ENCODE peak calls at places on chromosomes 5 and 9, in eight cellular contexts. One of them, this sample, is unnamed.

GRCh38 chr5:61319388-61320146 is 12.5 kb upstream of the ZSWIM6 start:
- DNase-seq in uterus: no peak
- DNase-seq in AG09309: no peak
- DNase-seq in heart right ventricle: no peak
- DNase-seq in GM20000: peak; percentile 83
- DNase-seq in brain microvascular endothelial cell: no peak
- DNase-seq in epithelial cell of esophagus: no peak
- DNase-seq in colonic mucosa: peak; percentile 68
- DNase-seq in this sample: no peak

GRCh38 chr9:134544388-134545212 is 97.0 kb upstream of the COL5A1 start:
- DNase-seq in uterus: peak; percentile 50
- DNase-seq in AG09309: no peak
- DNase-seq in heart right ventricle: no peak
- DNase-seq in GM20000: no peak
- DNase-seq in brain microvascular endothelial cell: peak; percentile 67
- DNase-seq in epithelial cell of esophagus: no peak
- DNase-seq in colonic mucosa: no peak
- DNase-seq in this sample: no peak

GRCh38 chr5:65912311-65912710 is 14.1 kb upstream of the ERBIN start:
- DNase-seq in uterus: no peak
- DNase-seq in AG09309: no peak
- DNase-seq in heart right ventricle: no peak
- DNase-seq in GM20000: no peak
- DNase-seq in brain microvascular endothelial cell: no peak
- DNase-seq in epithelial cell of esophagus: no peak
- DNase-seq in colonic mucosa: no peak
- DNase-seq in this sample: no peak

GRCh38 chr5:140214831-140215230 is 39.8 kb downstream of the CYSTM1 start:
- DNase-seq in uterus: no peak
- DNase-seq in AG09309: peak; percentile 76
- DNase-seq in heart right ventricle: no peak
- DNase-seq in GM20000: no peak
- DNase-seq in brain microvascular endothelial cell: peak; percentile 62
- DNase-seq in epithelial cell of esophagus: no peak
- DNase-seq in colonic mucosa: no peak
- DNase-seq in this sample: no peak

GRCh38 chr9:109305801-109306200 is 15.1 kb downstream of the EPB41L4B start:
- DNase-seq in uterus: no peak
- DNase-seq in AG09309: no peak
- DNase-seq in heart right ventricle: no peak
- DNase-seq in GM20000: no peak
- DNase-seq in brain microvascular endothelial cell: no peak
- DNase-seq in epithelial cell of esophagus: no peak
- DNase-seq in colonic mucosa: no peak
- DNase-seq in this sample: no peak

GRCh38 chr9:132411091-132411508 is 1.1 kb downstream of the CFAP77 start:
- DNase-seq in uterus: no peak
- DNase-seq in AG09309: no peak
- DNase-seq in heart right ventricle: peak; percentile 16
- DNase-seq in GM20000: peak; percentile 82
- DNase-seq in brain microvascular endothelial cell: peak; percentile 9
- DNase-seq in epithelial cell of esophagus: peak; percentile 68
- DNase-seq in colonic mucosa: peak; percentile 53
- DNase-seq in this sample: no peak

GRCh38 chr9:89961616-89962341 is 357.0 kb downstream of the GADD45G start:
- DNase-seq in uterus: no peak
- DNase-seq in AG09309: no peak
- DNase-seq in heart right ventricle: no peak
- DNase-seq in GM20000: no peak
- DNase-seq in brain microvascular endothelial cell: peak; percentile 1
- DNase-seq in epithelial cell of esophagus: no peak
- DNase-seq in colonic mucosa: no peak
- DNase-seq in this sample: no peak

GRCh38 chr5:9358961-9359686 is 186.8 kb downstream of the SEMA5A start:
- DNase-seq in uterus: no peak
- DNase-seq in AG09309: peak; percentile 39
- DNase-seq in heart right ventricle: no peak
- DNase-seq in GM20000: no peak
- DNase-seq in brain microvascular endothelial cell: peak; percentile 72
- DNase-seq in epithelial cell of esophagus: peak; percentile 60
- DNase-seq in colonic mucosa: no peak
- DNase-seq in this sample: no peak

GRCh38 chr5:78591972-78592700 is 56.4 kb downstream of the LHFPL2 start:
- DNase-seq in uterus: no peak
- DNase-seq in AG09309: no peak
- DNase-seq in heart right ventricle: no peak
- DNase-seq in GM20000: peak; percentile 56
- DNase-seq in brain microvascular endothelial cell: no peak
- DNase-seq in epithelial cell of esophagus: no peak
- DNase-seq in colonic mucosa: no peak
- DNase-seq in this sample: no peak

GRCh38 chr9:113579270-113580040 is 115.9 kb downstream of the RGS3 start:
- DNase-seq in uterus: no peak
- DNase-seq in AG09309: no peak
- DNase-seq in heart right ventricle: no peak
- DNase-seq in GM20000: peak; percentile 64
- DNase-seq in brain microvascular endothelial cell: peak; percentile 33
- DNase-seq in epithelial cell of esophagus: no peak
- DNase-seq in colonic mucosa: no peak
- DNase-seq in this sample: no peak

GRCh38 chr9:109968332-109968657 is 188.3 kb downstream of the PALM2AKAP2 start:
- DNase-seq in uterus: no peak
- DNase-seq in AG09309: no peak
- DNase-seq in heart right ventricle: no peak
- DNase-seq in GM20000: peak; percentile 43
- DNase-seq in brain microvascular endothelial cell: no peak
- DNase-seq in epithelial cell of esophagus: no peak
- DNase-seq in colonic mucosa: no peak
- DNase-seq in this sample: no peak

GRCh38 chr5:54289769-54290168 is 20.6 kb downstream of the ARL15 start:
- DNase-seq in uterus: no peak
- DNase-seq in AG09309: no peak
- DNase-seq in heart right ventricle: no peak
- DNase-seq in GM20000: no peak
- DNase-seq in brain microvascular endothelial cell: no peak
- DNase-seq in epithelial cell of esophagus: no peak
- DNase-seq in colonic mucosa: no peak
- DNase-seq in this sample: no peak

GRCh38 chr5:158874343-158874742 is 225.4 kb downstream of the EBF1 start:
- DNase-seq in uterus: no peak
- DNase-seq in AG09309: no peak
- DNase-seq in heart right ventricle: no peak
- DNase-seq in GM20000: peak; percentile 15
- DNase-seq in brain microvascular endothelial cell: no peak
- DNase-seq in epithelial cell of esophagus: no peak
- DNase-seq in colonic mucosa: no peak
- DNase-seq in this sample: no peak

GRCh38 chr5:24110019-24110615 is 534.7 kb downstream of the CDH10 start:
- DNase-seq in uterus: no peak
- DNase-seq in AG09309: no peak
- DNase-seq in heart right ventricle: no peak
- DNase-seq in GM20000: no peak
- DNase-seq in brain microvascular endothelial cell: no peak
- DNase-seq in epithelial cell of esophagus: peak; percentile 47
- DNase-seq in colonic mucosa: no peak
- DNase-seq in this sample: no peak

DNA sequence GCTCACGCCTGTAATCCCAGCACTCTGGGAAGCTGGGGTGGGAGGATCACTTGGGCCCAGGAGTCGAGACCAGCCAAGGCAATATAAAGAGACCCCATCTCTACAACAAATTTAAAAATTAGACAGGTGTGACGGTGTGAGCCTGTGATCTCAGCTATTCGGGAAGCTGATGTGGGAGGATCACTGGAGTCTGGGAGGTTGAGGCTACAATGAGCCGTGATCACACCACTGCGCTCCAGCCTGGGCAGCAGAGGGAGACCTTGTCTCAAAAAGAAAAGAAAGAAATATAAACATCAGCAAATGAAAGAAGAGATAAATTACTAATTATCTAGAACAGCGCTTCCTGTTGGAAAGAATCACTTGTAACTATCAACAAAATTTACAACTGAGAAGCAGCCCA is 105.0 kb downstream of the MAPKAP1 start:
- DNase-seq in uterus: no peak
- DNase-seq in AG09309: no peak
- DNase-seq in heart right ventricle: no peak
- DNase-seq in GM20000: no peak
- DNase-seq in brain microvascular endothelial cell: no peak
- DNase-seq in epithelial cell of esophagus: no peak
- DNase-seq in colonic mucosa: no peak
- DNase-seq in this sample: no peak
- TF ChIP-seq CTCF in uterus: no peak
- TF ChIP-seq CTCF in AG09309: peak; percentile 21
- TF ChIP-seq CTCF in heart right ventricle: no peak
- TF ChIP-seq CTCF in GM20000: no peak
- TF ChIP-seq CTCF in brain microvascular endothelial cell: peak; percentile 27
- TF ChIP-seq CTCF in epithelial cell of esophagus: no peak
- TF ChIP-seq CTCF in colonic mucosa: no peak
- TF ChIP-seq CTCF in this sample: no peak

GRCh38 chr9:84394036-84394435 is 53.5 kb upstream of the SLC28A3 start:
- DNase-seq in uterus: no peak
- DNase-seq in AG09309: no peak
- DNase-seq in heart right ventricle: no peak
- DNase-seq in GM20000: no peak
- DNase-seq in brain microvascular endothelial cell: no peak
- DNase-seq in epithelial cell of esophagus: no peak
- DNase-seq in colonic mucosa: no peak
- DNase-seq in this sample: no peak

GRCh38 chr9:84397822-84398221 is 57.3 kb upstream of the SLC28A3 start:
- DNase-seq in uterus: no peak
- DNase-seq in AG09309: peak; percentile 44
- DNase-seq in heart right ventricle: no peak
- DNase-seq in GM20000: no peak
- DNase-seq in brain microvascular endothelial cell: peak; percentile 53
- DNase-seq in epithelial cell of esophagus: peak; percentile 70
- DNase-seq in colonic mucosa: no peak
- DNase-seq in this sample: no peak

GRCh38 chr9:84387821-84388220 is 47.3 kb upstream of the SLC28A3 start:
- DNase-seq in uterus: no peak
- DNase-seq in AG09309: peak; percentile 16
- DNase-seq in heart right ventricle: no peak
- DNase-seq in GM20000: no peak
- DNase-seq in brain microvascular endothelial cell: no peak
- DNase-seq in epithelial cell of esophagus: no peak
- DNase-seq in colonic mucosa: no peak
- DNase-seq in this sample: no peak

GRCh38 chr9:84397151-84397728 is 56.7 kb upstream of the SLC28A3 start:
- DNase-seq in uterus: peak; percentile 46
- DNase-seq in AG09309: peak; percentile 31
- DNase-seq in heart right ventricle: peak; percentile 53
- DNase-seq in GM20000: peak; percentile 85
- DNase-seq in brain microvascular endothelial cell: peak; percentile 74
- DNase-seq in epithelial cell of esophagus: peak; percentile 79
- DNase-seq in colonic mucosa: peak; percentile 73
- DNase-seq in this sample: peak; percentile 45

DNA sequence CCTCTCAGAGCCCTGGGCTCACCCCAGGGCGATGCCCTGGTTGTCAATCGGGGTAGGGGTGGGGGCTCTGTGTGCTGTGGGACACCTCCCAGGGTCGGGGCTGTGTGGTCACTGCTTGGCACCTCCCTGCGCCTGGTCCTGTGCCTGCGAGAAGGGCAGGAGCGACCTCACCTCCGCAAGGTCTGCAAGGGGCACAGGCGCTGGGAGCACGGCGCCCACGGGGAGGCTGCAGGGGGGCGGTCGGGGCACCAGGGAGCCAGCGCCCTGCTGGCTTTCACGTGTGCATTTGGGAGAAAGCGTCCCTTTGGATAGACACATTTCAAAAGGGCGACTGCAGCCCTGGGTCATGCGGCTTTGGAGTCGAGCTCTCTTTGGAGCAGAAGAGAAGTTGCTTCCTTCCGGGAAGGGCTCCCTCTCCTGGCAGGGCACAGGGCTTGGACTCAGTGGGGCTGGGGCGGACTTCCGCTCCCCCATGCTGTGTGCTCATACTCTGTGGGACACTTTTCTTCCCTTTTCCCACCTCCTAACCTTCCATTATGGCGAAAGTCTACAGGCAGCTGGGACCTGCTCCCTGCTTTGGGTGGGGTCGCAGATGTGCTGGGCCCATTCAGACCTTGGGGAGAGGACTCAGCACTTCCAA is 52.8 kb upstream of the SLC28A3 start:
- DNase-seq in uterus: no peak
- DNase-seq in AG09309: no peak
- DNase-seq in heart right ventricle: no peak
- DNase-seq in GM20000: no peak
- DNase-seq in brain microvascular endothelial cell: no peak
- DNase-seq in epithelial cell of esophagus: no peak
- DNase-seq in colonic mucosa: no peak
- DNase-seq in this sample: no peak
- TF ChIP-seq CTCF in uterus: no peak
- TF ChIP-seq CTCF in AG09309: no peak
- TF ChIP-seq CTCF in heart right ventricle: no peak
- TF ChIP-seq CTCF in GM20000: no peak
- TF ChIP-seq CTCF in brain microvascular endothelial cell: no peak
- TF ChIP-seq CTCF in epithelial cell of esophagus: no peak
- TF ChIP-seq CTCF in colonic mucosa: no peak
- TF ChIP-seq CTCF in this sample: no peak

DNA sequence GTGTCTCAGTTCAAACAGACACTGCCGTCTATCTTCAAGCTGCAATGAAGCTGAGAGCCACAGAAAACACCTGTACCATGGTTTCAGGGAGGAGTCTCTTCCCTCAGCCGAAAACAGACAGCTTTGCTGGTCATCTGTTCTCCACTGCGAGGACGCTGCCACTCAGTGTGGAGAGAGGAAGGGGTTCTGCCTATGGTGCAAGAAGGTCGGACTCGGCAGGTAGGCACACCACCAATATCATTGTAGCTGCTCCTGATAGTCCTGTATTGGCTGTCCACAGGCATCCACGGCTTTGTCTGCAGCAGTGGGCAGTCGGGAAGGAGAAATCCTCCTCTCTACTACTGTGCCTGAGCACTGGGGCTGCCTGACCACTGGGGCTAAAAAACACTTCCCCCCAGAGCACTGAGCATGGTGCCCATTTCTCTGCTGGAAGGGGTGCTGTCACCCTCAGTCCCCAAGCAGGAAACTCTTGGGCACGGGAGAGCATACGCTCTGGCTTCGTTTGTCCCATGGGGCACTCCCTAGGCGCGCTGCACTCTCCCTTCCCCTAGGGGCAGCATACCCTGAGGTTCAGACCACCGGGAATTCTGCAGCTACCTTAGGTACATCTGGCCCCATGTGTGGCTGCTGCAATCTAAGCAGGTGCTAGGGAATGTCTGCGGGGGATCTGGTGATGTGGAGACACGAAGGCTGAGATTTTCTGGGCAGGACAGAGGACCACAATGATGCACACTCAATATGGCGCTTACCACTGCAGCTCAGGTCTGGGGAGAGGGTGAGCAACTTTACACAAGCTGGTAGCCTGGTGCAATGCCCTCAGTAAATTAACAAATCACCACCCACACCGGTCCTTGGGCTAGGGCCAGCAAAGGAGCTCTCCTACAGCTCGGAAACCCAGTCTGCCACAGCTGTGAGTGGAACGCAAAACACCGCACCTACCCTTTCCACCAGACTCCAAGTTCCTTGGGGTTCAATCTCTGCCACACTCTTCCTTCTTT is 880.9 kb upstream of the SEMA6A start:
- DNase-seq in uterus: peak; percentile 8
- DNase-seq in AG09309: no peak
- DNase-seq in heart right ventricle: no peak
- DNase-seq in GM20000: peak; percentile 2
- DNase-seq in brain microvascular endothelial cell: no peak
- DNase-seq in epithelial cell of esophagus: no peak
- DNase-seq in colonic mucosa: peak; percentile 60
- DNase-seq in this sample: no peak
- TF ChIP-seq CTCF in uterus: no peak
- TF ChIP-seq CTCF in AG09309: peak; percentile 10
- TF ChIP-seq CTCF in heart right ventricle: no peak
- TF ChIP-seq CTCF in GM20000: no peak
- TF ChIP-seq CTCF in brain microvascular endothelial cell: peak; percentile 46
- TF ChIP-seq CTCF in epithelial cell of esophagus: peak; percentile 44
- TF ChIP-seq CTCF in colonic mucosa: peak; percentile 47
- TF ChIP-seq CTCF in this sample: no peak

GRCh38 chr5:178130576-178131445 is at the start of gene RMND5B:
- DNase-seq in uterus: peak; percentile 74
- DNase-seq in AG09309: peak; percentile 28
- DNase-seq in heart right ventricle: peak; percentile 79
- DNase-seq in GM20000: peak; percentile 97
- DNase-seq in brain microvascular endothelial cell: peak; percentile 42
- DNase-seq in epithelial cell of esophagus: peak; percentile 84
- DNase-seq in colonic mucosa: peak; percentile 87
- DNase-seq in this sample: peak; percentile 87
- TF ChIP-seq CTCF in uterus: no peak
- TF ChIP-seq CTCF in AG09309: no peak
- TF ChIP-seq CTCF in heart right ventricle: no peak
- TF ChIP-seq CTCF in GM20000: no peak
- TF ChIP-seq CTCF in brain microvascular endothelial cell: no peak
- TF ChIP-seq CTCF in epithelial cell of esophagus: no peak
- TF ChIP-seq CTCF in colonic mucosa: no peak
- TF ChIP-seq CTCF in this sample: no peak